ENCODE peak calls at places on chromosomes 3 and 15, in eight cellular contexts. One of them, this sample, is unnamed.

GRCh38 chr3:117719316-117719926 is 1009.8 kb downstream of the TUSC7 start:
- DNase-seq in SK-N-MC: no peak
- DNase-seq in SK-N-SH: peak
- DNase-seq in H1: no peak
- DNase-seq in neuronal stem cell: no peak
- DNase-seq in CD4-positive, alpha-beta memory T cell: no peak
- DNase-seq in body of pancreas: no peak
- DNase-seq in spleen: no peak
- DNase-seq in this sample: peak

GRCh38 chr3:182487621-182488020 is 305.7 kb upstream of the ATP11B start:
- DNase-seq in SK-N-MC: no peak
- DNase-seq in SK-N-SH: no peak
- DNase-seq in body of pancreas: no peak
- DNase-seq in H1: no peak
- DNase-seq in neuronal stem cell: no peak
- DNase-seq in CD4-positive, alpha-beta memory T cell: no peak
- DNase-seq in spleen: no peak
- DNase-seq in this sample: no peak

GRCh38 chr15:62444104-62445027 is 279.3 kb upstream of the C2CD4B start:
- DNase-seq in spleen: no peak
- DNase-seq in neuronal stem cell: no peak
- DNase-seq in H1: no peak
- DNase-seq in CD4-positive, alpha-beta memory T cell: no peak
- DNase-seq in body of pancreas: no peak
- DNase-seq in SK-N-SH: no peak
- DNase-seq in SK-N-MC: no peak
- DNase-seq in this sample: peak

GRCh38 chr3:119662604-119663377 is 2.4 kb upstream of the POPDC2 start:
- DNase-seq in CD4-positive, alpha-beta memory T cell: no peak
- DNase-seq in SK-N-MC: no peak
- DNase-seq in H1: no peak
- DNase-seq in spleen: no peak
- DNase-seq in body of pancreas: no peak
- DNase-seq in SK-N-SH: no peak
- DNase-seq in neuronal stem cell: no peak
- DNase-seq in this sample: peak

GRCh38 chr15:94970831-94971230 is 739.5 kb downstream of the MCTP2 start:
- DNase-seq in SK-N-MC: no peak
- DNase-seq in neuronal stem cell: no peak
- DNase-seq in CD4-positive, alpha-beta memory T cell: no peak
- DNase-seq in body of pancreas: no peak
- DNase-seq in H1: no peak
- DNase-seq in SK-N-SH: no peak
- DNase-seq in spleen: no peak
- DNase-seq in this sample: no peak

GRCh38 chr3:82938821-82939328 is 1177.4 kb upstream of the GBE1 start:
- DNase-seq in spleen: peak
- DNase-seq in H1: no peak
- DNase-seq in body of pancreas: no peak
- DNase-seq in SK-N-MC: no peak
- DNase-seq in SK-N-SH: peak
- DNase-seq in CD4-positive, alpha-beta memory T cell: no peak
- DNase-seq in neuronal stem cell: no peak
- DNase-seq in this sample: no peak

GRCh38 chr3:168988867-168989266 is 674.6 kb downstream of the MECOM start:
- DNase-seq in body of pancreas: no peak
- DNase-seq in spleen: no peak
- DNase-seq in SK-N-SH: no peak
- DNase-seq in neuronal stem cell: no peak
- DNase-seq in CD4-positive, alpha-beta memory T cell: no peak
- DNase-seq in SK-N-MC: no peak
- DNase-seq in H1: no peak
- DNase-seq in this sample: no peak

GRCh38 chr3:159620873-159621272 is 367.8 kb upstream of the IL12A start:
- DNase-seq in spleen: no peak
- DNase-seq in SK-N-SH: no peak
- DNase-seq in CD4-positive, alpha-beta memory T cell: no peak
- DNase-seq in SK-N-MC: no peak
- DNase-seq in neuronal stem cell: no peak
- DNase-seq in body of pancreas: no peak
- DNase-seq in H1: no peak
- DNase-seq in this sample: no peak

GRCh38 chr15:90223441-90224165 is 10.1 kb downstream of the CIB1 start:
- DNase-seq in SK-N-SH: no peak
- DNase-seq in body of pancreas: no peak
- DNase-seq in neuronal stem cell: no peak
- DNase-seq in H1: no peak
- DNase-seq in SK-N-MC: no peak
- DNase-seq in spleen: no peak
- DNase-seq in CD4-positive, alpha-beta memory T cell: no peak
- DNase-seq in this sample: no peak

GRCh38 chr3:38738630-38739395 is 77.2 kb downstream of the SCN10A start:
- DNase-seq in spleen: no peak
- DNase-seq in body of pancreas: peak
- DNase-seq in SK-N-SH: peak
- DNase-seq in neuronal stem cell: peak
- DNase-seq in CD4-positive, alpha-beta memory T cell: no peak
- DNase-seq in H1: peak
- DNase-seq in SK-N-MC: no peak
- DNase-seq in this sample: peak

GRCh38 chr3:172877011-172877410 is 126.5 kb downstream of the ECT2 start:
- DNase-seq in body of pancreas: no peak
- DNase-seq in neuronal stem cell: no peak
- DNase-seq in H1: no peak
- DNase-seq in SK-N-SH: no peak
- DNase-seq in spleen: no peak
- DNase-seq in CD4-positive, alpha-beta memory T cell: no peak
- DNase-seq in SK-N-MC: peak
- DNase-seq in this sample: peak

GRCh38 chr3:59273976-59274375 is 224.2 kb upstream of the CFAP20DC start:
- DNase-seq in CD4-positive, alpha-beta memory T cell: no peak
- DNase-seq in H1: no peak
- DNase-seq in SK-N-MC: no peak
- DNase-seq in SK-N-SH: no peak
- DNase-seq in neuronal stem cell: no peak
- DNase-seq in body of pancreas: no peak
- DNase-seq in spleen: no peak
- DNase-seq in this sample: peak

GRCh38 chr3:4515896-4516295 is 22.7 kb downstream of the ITPR1 start:
- DNase-seq in H1: no peak
- DNase-seq in SK-N-MC: no peak
- DNase-seq in CD4-positive, alpha-beta memory T cell: no peak
- DNase-seq in SK-N-SH: no peak
- DNase-seq in body of pancreas: peak
- DNase-seq in neuronal stem cell: no peak
- DNase-seq in spleen: no peak
- DNase-seq in this sample: no peak

GRCh38 chr3:44321335-44321734 is 17.2 kb upstream of the TCAIM start:
- DNase-seq in body of pancreas: no peak
- DNase-seq in SK-N-SH: no peak
- DNase-seq in CD4-positive, alpha-beta memory T cell: no peak
- DNase-seq in spleen: no peak
- DNase-seq in SK-N-MC: no peak
- DNase-seq in H1: no peak
- DNase-seq in neuronal stem cell: no peak
- DNase-seq in this sample: no peak

GRCh38 chr3:130395916-130396315 is 50.4 kb downstream of the COL6A5 start:
- DNase-seq in H1: no peak
- DNase-seq in SK-N-MC: no peak
- DNase-seq in CD4-positive, alpha-beta memory T cell: no peak
- DNase-seq in body of pancreas: no peak
- DNase-seq in SK-N-SH: no peak
- DNase-seq in spleen: no peak
- DNase-seq in neuronal stem cell: no peak
- DNase-seq in this sample: peak

GRCh38 chr3:69494091-69494659 is 108.3 kb upstream of the FRMD4B start:
- DNase-seq in spleen: no peak
- DNase-seq in H1: no peak
- DNase-seq in neuronal stem cell: no peak
- DNase-seq in CD4-positive, alpha-beta memory T cell: no peak
- DNase-seq in SK-N-MC: no peak
- DNase-seq in SK-N-SH: no peak
- DNase-seq in body of pancreas: no peak
- DNase-seq in this sample: no peak

GRCh38 chr15:45427085-45427484 is 48.7 kb upstream of the GATM start:
- DNase-seq in spleen: no peak
- DNase-seq in SK-N-SH: no peak
- DNase-seq in H1: no peak
- DNase-seq in body of pancreas: no peak
- DNase-seq in SK-N-MC: no peak
- DNase-seq in CD4-positive, alpha-beta memory T cell: no peak
- DNase-seq in neuronal stem cell: no peak
- DNase-seq in this sample: no peak

GRCh38 chr3:149898771-149899170 is 71.9 kb downstream of the PFN2 start:
- DNase-seq in SK-N-MC: no peak
- DNase-seq in body of pancreas: no peak
- DNase-seq in spleen: no peak
- DNase-seq in SK-N-SH: no peak
- DNase-seq in H1: no peak
- DNase-seq in CD4-positive, alpha-beta memory T cell: no peak
- DNase-seq in neuronal stem cell: no peak
- DNase-seq in this sample: peak

GRCh38 chr3:150975992-150976368 is 3.5 kb upstream of the CLRN1 start:
- DNase-seq in SK-N-MC: no peak
- DNase-seq in neuronal stem cell: no peak
- DNase-seq in body of pancreas: no peak
- DNase-seq in SK-N-SH: no peak
- DNase-seq in CD4-positive, alpha-beta memory T cell: no peak
- DNase-seq in spleen: no peak
- DNase-seq in H1: no peak
- DNase-seq in this sample: no peak

DNA sequence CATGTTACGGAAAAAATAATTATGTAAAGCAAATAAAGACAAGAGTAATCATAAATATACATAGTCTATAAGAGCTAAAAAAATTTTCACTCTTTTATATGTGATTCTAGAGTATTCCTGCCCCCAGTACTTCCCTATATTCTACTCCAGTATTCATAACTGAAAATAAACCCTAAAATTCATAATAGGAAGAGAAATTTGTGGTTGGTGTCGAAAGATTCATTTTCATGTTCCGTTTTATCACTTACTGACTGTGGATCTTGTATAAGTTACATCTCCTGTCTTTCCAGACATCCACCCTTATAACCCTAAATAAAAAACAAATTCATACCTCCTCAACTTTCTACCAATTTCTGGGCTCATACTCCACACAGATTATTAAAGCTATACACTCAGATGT is 16.0 kb upstream of the MBNL1 start:
- DNase-seq in neuronal stem cell: no peak
- DNase-seq in SK-N-SH: no peak
- DNase-seq in body of pancreas: no peak
- DNase-seq in CD4-positive, alpha-beta memory T cell: no peak
- DNase-seq in SK-N-MC: no peak
- DNase-seq in spleen: no peak
- DNase-seq in H1: no peak
- DNase-seq in this sample: no peak
- H3K27ac ChIP-seq in neuronal stem cell: no peak
- H3K27ac ChIP-seq in SK-N-SH: no peak
- H3K27ac ChIP-seq in body of pancreas: no peak
- H3K27ac ChIP-seq in CD4-positive, alpha-beta memory T cell: peak
- H3K27ac ChIP-seq in SK-N-MC: peak
- H3K27ac ChIP-seq in spleen: peak
- H3K27ac ChIP-seq in H1: no peak
- H3K27ac ChIP-seq in this sample: no peak

DNA sequence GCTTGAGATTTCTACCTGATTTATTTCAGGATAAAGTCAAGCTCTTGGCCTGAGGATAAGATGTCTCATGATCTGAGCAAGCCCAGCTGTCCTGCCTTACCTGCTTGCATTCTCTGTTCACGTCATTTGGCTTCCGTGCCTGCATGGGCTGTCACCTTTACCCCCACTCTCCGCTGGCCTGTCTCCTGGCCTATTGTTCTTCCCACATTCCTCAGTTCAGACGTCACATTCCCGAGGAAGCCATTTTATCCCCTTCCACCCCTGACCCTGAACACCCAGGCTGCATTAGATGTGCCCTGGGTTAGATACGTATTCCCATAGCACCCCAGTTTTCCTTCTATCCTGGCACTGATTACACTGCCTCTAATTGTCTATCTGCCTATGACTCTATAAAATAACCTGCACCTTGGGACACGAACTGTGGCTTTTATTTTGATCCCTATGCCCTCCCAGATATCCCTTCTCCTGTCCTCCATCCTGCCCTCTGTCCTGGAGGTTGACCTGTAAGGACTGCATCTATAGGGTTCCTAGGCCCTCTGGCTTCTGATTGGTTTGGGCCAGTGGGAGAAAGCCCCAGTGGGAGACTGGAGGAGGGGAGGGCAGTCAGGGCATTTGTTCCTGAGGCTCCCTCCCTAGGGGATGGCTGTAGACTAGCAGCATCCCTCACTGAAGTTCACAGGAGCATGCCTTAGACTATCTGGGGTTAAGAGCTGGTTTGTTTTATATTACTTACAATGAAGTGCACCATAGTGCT is 19.2 kb upstream of the UBE2Q2 start:
- DNase-seq in body of pancreas: peak
- DNase-seq in H1: peak
- DNase-seq in spleen: no peak
- DNase-seq in CD4-positive, alpha-beta memory T cell: no peak
- DNase-seq in neuronal stem cell: peak
- DNase-seq in SK-N-SH: no peak
- DNase-seq in SK-N-MC: no peak
- DNase-seq in this sample: no peak
- H3K4me3 ChIP-seq in body of pancreas: no peak
- H3K4me3 ChIP-seq in H1: no peak
- H3K4me3 ChIP-seq in spleen: no peak
- H3K4me3 ChIP-seq in CD4-positive, alpha-beta memory T cell: no peak
- H3K4me3 ChIP-seq in neuronal stem cell: peak
- H3K4me3 ChIP-seq in SK-N-SH: no peak
- H3K4me3 ChIP-seq in SK-N-MC: no peak
- H3K4me3 ChIP-seq in this sample: no peak

GRCh38 chr15:92656089-92656488 is 514 bp upstream of the FAM174B start:
- DNase-seq in SK-N-SH: no peak
- DNase-seq in spleen: no peak
- DNase-seq in CD4-positive, alpha-beta memory T cell: no peak
- DNase-seq in SK-N-MC: no peak
- DNase-seq in H1: peak
- DNase-seq in body of pancreas: no peak
- DNase-seq in neuronal stem cell: no peak
- DNase-seq in this sample: no peak
- H3K27ac ChIP-seq in SK-N-SH: no peak
- H3K27ac ChIP-seq in spleen: no peak
- H3K27ac ChIP-seq in CD4-positive, alpha-beta memory T cell: no peak
- H3K27ac ChIP-seq in SK-N-MC: no peak
- H3K27ac ChIP-seq in H1: no peak
- H3K27ac ChIP-seq in body of pancreas: peak
- H3K27ac ChIP-seq in neuronal stem cell: no peak
- H3K27ac ChIP-seq in this sample: no peak

DNA sequence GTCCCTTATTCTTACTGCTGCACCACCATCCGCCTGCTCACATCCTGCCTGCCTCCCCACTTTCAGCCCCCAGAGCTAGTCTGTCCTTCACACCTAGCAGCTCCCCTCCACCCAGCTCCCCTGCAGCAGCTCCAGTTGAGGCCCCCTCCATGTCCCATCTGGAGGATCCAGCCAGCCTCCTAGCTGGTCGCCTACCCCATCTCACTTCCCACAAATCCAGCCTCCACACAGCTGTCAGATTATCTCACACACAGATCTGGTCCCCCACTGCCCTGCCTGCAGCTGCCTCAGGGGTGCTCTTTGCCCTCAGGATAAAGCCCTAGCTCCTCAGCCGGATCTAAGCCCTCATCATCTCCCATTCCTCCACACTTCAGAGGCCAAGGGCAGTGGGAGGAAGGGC is 8.8 kb upstream of the SEMA7A start:
- DNase-seq in neuronal stem cell: no peak
- DNase-seq in H1: no peak
- DNase-seq in spleen: peak
- DNase-seq in SK-N-SH: no peak
- DNase-seq in body of pancreas: no peak
- DNase-seq in SK-N-MC: no peak
- DNase-seq in CD4-positive, alpha-beta memory T cell: no peak
- DNase-seq in this sample: no peak
- H3K4me3 ChIP-seq in neuronal stem cell: no peak
- H3K4me3 ChIP-seq in H1: no peak
- H3K4me3 ChIP-seq in spleen: no peak
- H3K4me3 ChIP-seq in SK-N-SH: no peak
- H3K4me3 ChIP-seq in body of pancreas: no peak
- H3K4me3 ChIP-seq in SK-N-MC: no peak
- H3K4me3 ChIP-seq in CD4-positive, alpha-beta memory T cell: no peak
- H3K4me3 ChIP-seq in this sample: no peak

This sample was measured in cardiac muscle cell.